ENCODE peak calls at places on chromosome 16, in eight cellular contexts. Z is IMR-90, A is PC-3, U is endodermal cell, T is WERI-Rb-1, F is osteoblast, K is GM20000, Y is fibroblast of mammary gland. O is an unnamed sample.

GRCh38 chr16:74279805-74280204 is 16.8 kb upstream of the PSMD7 start:
- DNase-seq in Z (no peak), A (no peak), U (no peak), T (no peak), F (no peak), K (no peak), Y (no peak), O (no peak)

GRCh38 chr16:49637511-49637910 is 218.4 kb downstream of the ZNF423 start:
- DNase-seq in Z (no peak), A (no peak), U (no peak), T (no peak), F (no peak), K (no peak), Y (no peak), O (no peak)

GRCh38 chr16:87291944-87292343 is 25.2 kb downstream of the C16orf95 start:
- DNase-seq in Z (no peak), A (no peak), U (no peak), T (no peak), F (no peak), K (no peak), Y (no peak), O (no peak)

GRCh38 chr16:27318399-27319256 is 4.9 kb downstream of the IL4R start:
- DNase-seq in Z (peak; percentile 48), A (no peak), U (peak; percentile 55), T (no peak), F (peak; percentile 67), K (peak; percentile 64), Y (no peak), O (peak; percentile 27)

GRCh38 chr16:69927056-69927757 is 23.9 kb upstream of the CLEC18A start:
- DNase-seq in Z (peak; percentile 60), A (no peak), U (no peak), T (no peak), F (peak; percentile 96), K (no peak), Y (peak; percentile 91), O (peak; percentile 77)

GRCh38 chr16:59593256-59593655 is 859.1 kb upstream of the GOT2 start:
- DNase-seq in Z (peak; percentile 86), A (peak; percentile 31), U (no peak), T (no peak), F (no peak), K (no peak), Y (peak; percentile 94), O (peak; percentile 95)

GRCh38 chr16:68275611-68276191 is 11.4 kb downstream of the SLC7A6 start:
- DNase-seq in Z (no peak), A (no peak), U (no peak), T (no peak), F (no peak), K (peak; percentile 78), Y (no peak), O (no peak)

GRCh38 chr16:58661199-58661830 is 23.3 kb downstream of the SLC38A7 start:
- DNase-seq in Z (peak; percentile 91), A (peak; percentile 85), U (peak; percentile 81), T (peak; percentile 60), F (peak; percentile 96), K (peak; percentile 80), Y (peak; percentile 91), O (peak; percentile 87)

GRCh38 chr16:2278272-2278608 is 10.3 kb upstream of the RNPS1 start:
- DNase-seq in Z (no peak), A (no peak), U (peak; percentile 77), T (peak; percentile 44), F (peak; percentile 82), K (no peak), Y (no peak), O (no peak)

GRCh38 chr16:84477661-84478060 is 26.8 kb downstream of the MEAK7 start:
- DNase-seq in Z (no peak), A (no peak), U (no peak), T (no peak), F (no peak), K (no peak), Y (no peak), O (no peak)

GRCh38 chr16:1534021-1535020 is 855 bp downstream of the TMEM204 start:
- DNase-seq in Z (peak; percentile 11), A (no peak), U (no peak), T (no peak), F (peak; percentile 93), K (peak; percentile 36), Y (peak; percentile 25), O (peak; percentile 29)

GRCh38 chr16:58249388-58249779 is 45.4 kb downstream of the PRSS54 start:
- DNase-seq in Z (no peak), A (no peak), U (no peak), T (no peak), F (peak; percentile 37), K (no peak), Y (no peak), O (no peak)

GRCh38 chr16:82037666-82038065 is 2.6 kb downstream of the HSD17B2 start:
- DNase-seq in Z (peak; percentile 53), A (no peak), U (no peak), T (no peak), F (no peak), K (no peak), Y (no peak), O (no peak)

GRCh38 chr16:48965391-48965790 is 316.2 kb downstream of the CBLN1 start:
- DNase-seq in Z (peak; percentile 47), A (peak; percentile 51), U (no peak), T (no peak), F (no peak), K (no peak), Y (peak; percentile 65), O (peak; percentile 39)

GRCh38 chr16:49491736-49492089 is 118.1 kb downstream of the C16orf78 start:
- DNase-seq in Z (no peak), A (peak; percentile 20), U (peak; percentile 90), T (peak; percentile 69), F (no peak), K (no peak), Y (no peak), O (no peak)

GRCh38 chr16:84583995-84584394 is 33.9 kb downstream of the COTL1 start:
- DNase-seq in Z (no peak), A (no peak), U (no peak), T (no peak), F (no peak), K (no peak), Y (no peak), O (no peak)

GRCh38 chr16:62869837-62870236 is 833.6 kb upstream of the CDH8 start:
- DNase-seq in Z (no peak), A (no peak), U (no peak), T (no peak), F (no peak), K (no peak), Y (no peak), O (no peak)

GRCh38 chr16:62872339-62872738 is 836.1 kb upstream of the CDH8 start:
- DNase-seq in Z (no peak), A (no peak), U (no peak), T (no peak), F (peak; percentile 15), K (no peak), Y (no peak), O (no peak)

GRCh38 chr16:62876133-62876532 is 839.9 kb upstream of the CDH8 start:
- DNase-seq in Z (no peak), A (no peak), U (no peak), T (no peak), F (no peak), K (no peak), Y (no peak), O (no peak)

DNA sequence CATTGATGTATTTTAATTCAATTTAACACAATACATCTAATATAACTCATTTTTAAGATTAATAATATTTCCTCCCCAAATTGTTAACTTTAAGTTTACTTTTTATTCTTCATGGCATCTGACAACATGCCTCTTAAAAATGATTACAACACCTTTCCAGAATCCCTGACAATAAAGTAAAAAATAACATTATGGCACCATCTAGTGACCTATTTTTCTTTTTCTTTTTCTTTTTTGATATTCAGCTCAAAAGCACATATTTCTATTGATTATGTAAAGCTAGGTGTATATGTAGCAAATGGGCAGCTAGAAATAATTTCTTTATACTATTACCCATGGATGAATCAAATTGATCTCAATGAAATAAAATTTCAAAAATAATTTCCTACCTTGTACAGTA is 834.3 kb upstream of the CDH8 start:
- DNase-seq in Z (no peak), A (no peak), U (no peak), T (no peak), F (no peak), K (no peak), Y (no peak), O (no peak)
- TF ChIP-seq CTCF in Z (no peak), A (no peak), U (peak; percentile 25), T (no peak), F (no peak), K (no peak), Y (no peak), O (no peak)

DNA sequence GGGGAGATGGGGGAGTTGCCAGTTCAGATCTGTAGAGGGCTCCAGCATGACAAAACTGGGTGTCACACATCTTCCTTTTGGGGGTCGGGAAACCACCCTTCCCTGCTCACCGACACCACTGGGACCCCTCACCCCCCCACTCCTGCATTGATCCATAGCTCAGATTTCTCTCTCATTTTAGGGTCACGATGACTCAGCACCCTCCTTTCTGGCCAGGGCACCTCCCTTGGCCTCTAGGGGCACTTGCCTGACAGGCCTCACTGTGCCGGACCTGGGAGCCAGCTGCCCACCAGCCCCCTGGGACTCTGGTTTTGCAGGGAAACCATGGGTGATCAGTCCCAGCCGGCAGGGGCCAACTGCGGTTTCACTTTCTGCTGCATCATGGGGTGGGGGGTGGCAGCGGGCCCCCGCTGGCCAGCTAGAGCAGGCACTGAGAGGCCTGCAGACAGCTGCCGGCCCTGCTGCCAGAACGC is 239.4 kb downstream of the MRTFB start:
- DNase-seq in Z (peak; percentile 50), A (no peak), U (peak; percentile 81), T (no peak), F (peak; percentile 93), K (peak; percentile 64), Y (peak; percentile 55), O (peak; percentile 68)
- TF ChIP-seq CTCF in Z (peak; percentile 13), A (no peak), U (peak; percentile 64), T (no peak), F (peak; percentile 32), K (peak; percentile 22), Y (no peak), O (peak; percentile 29)

DNA sequence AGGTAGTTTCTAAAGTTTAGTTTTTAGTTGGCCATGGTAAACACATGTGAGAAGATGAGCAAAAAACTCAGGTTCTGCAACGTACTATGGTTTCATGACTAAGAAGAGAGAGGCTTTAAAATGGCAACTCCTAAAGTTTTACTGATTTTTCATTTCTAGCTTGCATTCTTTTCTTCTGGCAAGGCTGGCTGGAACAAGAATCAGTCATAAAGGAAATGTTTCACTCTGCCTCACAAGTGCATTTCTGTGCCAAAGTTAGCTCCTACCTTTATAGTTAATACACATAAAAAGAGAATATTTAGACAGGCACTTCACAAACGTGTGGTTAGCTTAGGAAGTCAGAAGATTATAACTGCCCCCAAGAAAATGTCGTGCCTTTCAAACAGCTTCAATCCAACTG is 417.1 kb upstream of the CDH11 start:
- DNase-seq in Z (peak; percentile 60), A (peak; percentile 46), U (no peak), T (no peak), F (no peak), K (no peak), Y (peak; percentile 51), O (peak; percentile 72)
- TF ChIP-seq CTCF in Z (no peak), A (no peak), U (no peak), T (no peak), F (no peak), K (no peak), Y (no peak), O (no peak)

DNA sequence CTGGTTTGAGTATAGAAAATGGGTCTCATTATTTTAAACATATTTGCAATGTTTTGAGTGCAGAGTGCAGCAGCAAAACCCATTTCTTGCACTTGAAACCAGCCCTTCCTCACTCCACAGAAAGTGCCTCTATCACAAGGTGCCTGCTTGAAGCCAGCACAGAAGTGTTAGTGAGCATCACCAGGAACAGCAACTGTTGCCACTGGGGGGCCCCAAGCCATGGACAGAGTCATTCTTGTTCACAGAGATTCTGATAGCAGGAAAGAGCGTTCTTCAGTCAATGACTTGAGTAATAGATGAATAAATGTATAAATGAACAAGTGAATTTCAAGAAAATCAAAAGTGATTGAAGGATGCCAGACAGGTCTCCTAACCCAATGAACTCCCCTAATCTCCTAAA is 45.6 kb downstream of the CHD9NB start:
- DNase-seq in Z (no peak), A (no peak), U (peak; percentile 63), T (no peak), F (no peak), K (no peak), Y (no peak), O (no peak)
- TF ChIP-seq CTCF in Z (no peak), A (no peak), U (peak; percentile 66), T (no peak), F (no peak), K (no peak), Y (no peak), O (no peak)